ENCODE peak calls at places on chromosomes 16 and 17, in five cellular contexts. K, U, Y, F and T are unnamed samples.

GRCh38 chr16:67277999-67278772 is 1.1 kb upstream of the PLEKHG4 start:
- DNase-seq in K (no peak), Y (peak; percentile 63), U (no peak), F (no peak), T (no peak)

GRCh38 chr16:20073203-20074088 is at the start of gene GPR139:
- DNase-seq in Y (no peak), K (no peak), F (no peak), U (no peak), T (no peak)

GRCh38 chr17:44358066-44358465 is 5.6 kb downstream of the FAM171A2 start:
- DNase-seq in Y (no peak), U (no peak), K (no peak), F (no peak), T (no peak)

GRCh38 chr17:65987988-65988387 is 203.9 kb downstream of the CEP112 start:
- DNase-seq in Y (peak; percentile 4), U (no peak), F (peak; percentile 62), K (no peak), T (peak; percentile 4)

GRCh38 chr17:73652886-73653480 is 8.7 kb upstream of the SDK2 start:
- DNase-seq in K (no peak), U (no peak), F (no peak), Y (no peak), T (no peak)

GRCh38 chr17:17669851-17670232 is 11.4 kb upstream of the RAI1 start:
- DNase-seq in U (no peak), Y (no peak), K (no peak), F (no peak), T (no peak)

GRCh38 chr17:77264617-77265230 is 124.0 kb downstream of the SEC14L1 start:
- DNase-seq in U (no peak), K (no peak), Y (no peak), F (no peak), T (no peak)

GRCh38 chr16:19095699-19096098 is 18.1 kb upstream of the ITPRIPL2 start:
- DNase-seq in F (peak; percentile 74), Y (peak; percentile 55), K (no peak), U (no peak), T (peak; percentile 44)

GRCh38 chr17:44741316-44741715 is 17.5 kb upstream of the ADAM11 start:
- DNase-seq in U (no peak), K (no peak), Y (no peak), F (no peak), T (no peak)

GRCh38 chr17:1229891-1230571 is 40.2 kb upstream of the BHLHA9 start:
- DNase-seq in F (peak; percentile 38), U (no peak), K (no peak), Y (no peak), T (peak; percentile 44)

GRCh38 chr16:96935-97381 is 18.9 kb downstream of the MPG start:
- DNase-seq in U (peak; percentile 90), F (peak; percentile 91), Y (peak; percentile 94), K (peak; percentile 85), T (peak; percentile 95)

GRCh38 chr16:81608515-81609209 is 164.1 kb downstream of the CMIP start:
- DNase-seq in F (peak; percentile 56), Y (no peak), K (no peak), U (no peak), T (peak; percentile 76)

GRCh38 chr17:82979718-82980117 is 99.7 kb upstream of the METRNL start:
- DNase-seq in Y (no peak), F (no peak), U (no peak), K (no peak), T (no peak)
- TF ChIP-seq CTCF in Y (no peak), F (no peak), U (no peak), K (no peak), T (no peak)

GRCh38 chr16:30797670-30798309 is 10.8 kb upstream of the ZNF629 start:
- DNase-seq in K (no peak), F (no peak), Y (no peak), U (no peak), T (no peak)
- TF ChIP-seq CTCF in K (no peak), F (no peak), Y (no peak), U (no peak), T (peak; percentile 5)

GRCh38 chr17:3448059-3448630 is 14.5 kb upstream of the OR1E2 start:
- DNase-seq in Y (no peak), K (no peak), F (no peak), U (no peak), T (no peak)

DNA sequence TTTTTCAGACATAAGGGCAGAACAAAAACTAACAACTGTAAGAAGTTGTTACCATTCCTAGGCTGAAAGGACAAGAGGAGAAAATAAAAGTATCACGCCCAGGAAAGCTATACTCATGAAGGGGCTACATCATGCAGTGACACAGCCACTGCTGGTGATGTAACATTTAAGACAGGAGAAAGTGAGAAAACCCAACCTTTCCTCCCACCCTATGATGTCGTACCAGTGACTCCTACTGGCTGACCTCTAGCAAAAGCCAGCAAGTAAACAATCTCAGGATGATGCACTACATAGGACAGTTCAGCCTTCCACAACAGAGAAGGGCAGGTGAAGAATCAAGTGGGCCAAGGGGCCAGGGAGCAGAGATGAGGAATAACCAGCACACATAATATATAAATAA is 14.0 kb upstream of the OR1E2 start:
- DNase-seq in K (no peak), Y (peak; percentile 13), F (peak; percentile 31), U (no peak), T (no peak)
- TF ChIP-seq CTCF in K (no peak), Y (no peak), F (peak; percentile 25), U (no peak), T (peak; percentile 37)

DNA sequence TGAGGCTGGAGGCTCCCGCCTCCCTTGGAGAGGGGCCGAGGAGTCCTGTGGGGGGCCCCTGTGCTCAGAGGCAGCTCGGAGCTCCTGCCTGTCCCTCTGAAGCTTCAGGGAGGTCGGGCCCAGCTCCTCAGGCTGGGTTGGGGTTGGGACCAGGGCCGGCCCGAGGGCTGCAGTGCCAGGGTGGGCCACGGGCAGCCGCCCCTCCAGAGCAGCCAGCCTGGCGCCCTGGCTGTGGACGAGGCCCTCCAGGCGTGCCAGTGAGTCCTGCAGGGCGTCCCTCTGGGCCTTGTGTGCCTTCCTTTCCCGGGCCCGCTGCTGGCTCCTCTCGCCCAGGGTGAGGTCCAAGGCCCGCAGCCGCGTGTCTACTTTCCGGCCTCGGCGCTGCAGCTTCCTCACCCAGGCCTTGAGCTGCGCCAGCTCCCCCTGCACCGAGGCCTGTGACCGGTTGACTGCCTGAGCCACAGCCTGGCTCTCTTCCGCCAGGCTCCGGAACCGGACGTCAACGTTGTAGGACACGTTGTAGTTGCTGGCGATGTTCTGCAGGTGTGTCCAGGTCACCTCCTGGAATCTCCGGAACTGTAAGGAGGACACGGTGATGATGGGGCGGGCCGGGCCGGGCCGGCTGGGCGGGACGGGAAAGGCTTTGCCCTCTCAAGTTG is 1.2 kb downstream of the PTX4 start:
- DNase-seq in Y (no peak), K (no peak), F (no peak), U (peak; percentile 10), T (no peak)
- TF ChIP-seq CTCF in Y (no peak), K (no peak), F (no peak), U (no peak), T (no peak)

DNA sequence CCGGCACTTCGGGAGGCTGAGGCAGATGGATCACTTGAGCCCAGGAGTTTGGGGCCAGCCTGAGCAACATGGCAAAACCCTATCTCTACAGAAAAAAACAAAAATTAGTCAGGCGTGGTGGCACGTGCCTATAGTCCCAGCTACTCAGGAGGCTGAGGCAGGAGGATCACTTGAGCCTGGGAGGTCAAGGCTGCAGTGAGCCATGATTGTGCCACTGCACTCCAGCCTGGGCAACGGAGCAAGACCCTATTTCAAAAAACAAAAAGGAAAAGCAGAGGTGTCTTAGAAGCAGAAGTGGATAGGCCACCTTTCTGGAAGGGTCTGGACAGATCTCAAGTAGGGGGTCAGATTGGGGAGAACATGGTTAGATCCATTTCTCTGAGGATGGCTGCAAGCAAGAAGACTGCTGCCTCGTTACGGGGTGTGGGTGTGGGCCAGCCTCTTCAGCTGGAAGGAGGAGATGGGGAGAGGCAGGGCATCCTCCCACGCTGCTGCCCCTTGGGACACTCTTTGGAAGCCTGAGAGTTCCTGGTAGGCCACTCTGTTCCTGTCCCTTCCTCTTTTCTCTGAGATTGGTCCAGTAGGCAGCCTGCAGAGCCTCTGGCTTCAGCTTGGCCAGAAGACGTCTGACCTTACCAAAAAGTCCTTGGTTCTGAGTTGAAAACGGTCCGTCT is 208.0 kb downstream of the MSI2 start:
- DNase-seq in Y (no peak), K (no peak), F (peak; percentile 37), U (peak; percentile 68), T (no peak)
- TF ChIP-seq CTCF in Y (no peak), K (no peak), F (no peak), U (no peak), T (no peak)

GRCh38 chr17:55356440-55357328 is 65.0 kb downstream of the MMD start:
- DNase-seq in Y (peak; percentile 79), K (peak; percentile 57), F (peak; percentile 82), U (peak; percentile 23), T (peak; percentile 74)

GRCh38 chr17:55354010-55354409 is 67.6 kb downstream of the MMD start:
- DNase-seq in K (no peak), U (no peak), Y (no peak), F (no peak), T (no peak)

GRCh38 chr17:55351027-55351625 is 70.5 kb downstream of the MMD start:
- DNase-seq in F (no peak), Y (no peak), K (no peak), U (no peak), T (no peak)

DNA sequence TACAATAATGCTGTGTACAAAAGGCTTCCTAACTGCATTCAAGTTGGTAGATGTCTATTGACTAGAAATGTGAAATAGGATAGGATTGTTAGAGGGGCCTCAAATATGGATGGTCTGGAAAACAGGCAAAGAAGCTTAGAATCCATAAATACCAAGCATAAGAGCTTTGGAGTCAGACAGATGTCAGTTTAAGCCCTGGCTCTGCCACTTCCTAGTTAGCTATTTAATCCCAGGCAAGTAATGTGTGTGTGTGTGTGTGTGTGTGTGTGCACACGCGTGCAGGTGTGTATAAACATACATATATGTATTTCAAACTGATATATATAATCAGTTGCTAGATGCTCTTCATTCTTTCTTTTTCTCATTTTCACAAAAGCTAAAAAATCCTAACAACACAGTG is 66.7 kb downstream of the MMD start:
- DNase-seq in U (no peak), F (no peak), K (no peak), Y (no peak), T (no peak)
- TF ChIP-seq CTCF in U (no peak), F (no peak), K (no peak), Y (no peak), T (no peak)

GRCh38 chr17:35665662-35666061 is 65.8 kb upstream of the RASL10B start:
- DNase-seq in U (no peak), F (no peak), Y (no peak), K (no peak), T (no peak)

GRCh38 chr17:35664685-35665084 is 66.8 kb upstream of the RASL10B start:
- DNase-seq in Y (no peak), K (no peak), F (no peak), U (no peak), T (no peak)

GRCh38 chr17:35655303-35655702 is 68.2 kb downstream of the AP2B1 start:
- DNase-seq in U (no peak), K (no peak), F (no peak), Y (no peak), T (no peak)

GRCh38 chr17:35666070-35666469 is 65.4 kb upstream of the RASL10B start:
- DNase-seq in U (no peak), F (no peak), Y (no peak), K (no peak), T (no peak)

GRCh38 chr17:35660902-35661301 is 70.5 kb upstream of the RASL10B start:
- DNase-seq in U (no peak), K (no peak), F (no peak), Y (no peak), T (no peak)
- TF ChIP-seq CTCF in U (peak; percentile 49), K (no peak), F (no peak), Y (no peak), T (no peak)

GRCh38 chr17:5747276-5747675 is 163.0 kb upstream of the NLRP1 start:
- DNase-seq in F (no peak), U (no peak), Y (no peak), K (no peak), T (no peak)
- TF ChIP-seq CTCF in F (no peak), U (no peak), Y (no peak), K (no peak), T (no peak)

GRCh38 chr16:54062361-54063346 is 223.9 kb downstream of the IRX3 start:
- DNase-seq in U (no peak), F (no peak), K (no peak), Y (no peak), T (no peak)
- TF ChIP-seq CTCF in U (no peak), F (no peak), K (no peak), Y (no peak), T (no peak)